ENCODE peak calls at places on chromosome 7, in four cellular contexts. O, Z, S and K are unnamed samples.

GRCh38 chr7:33243319-33243881 is 114.0 kb downstream of the BBS9 start:
- DNase-seq in O (no peak), Z (no peak), S (peak; percentile 63), K (peak; percentile 60)

GRCh38 chr7:142749218-142749993 is at the start of gene PRSS1:
- DNase-seq in S (no peak), Z (no peak), O (peak; percentile 81), K (no peak)

GRCh38 chr7:40888499-40888898 is 753.7 kb downstream of the SUGCT start:
- DNase-seq in Z (no peak), O (no peak), S (no peak), K (no peak)

GRCh38 chr7:498678-499641 is 20.7 kb downstream of the PDGFA start:
- DNase-seq in Z (no peak), O (no peak), S (no peak), K (no peak)

GRCh38 chr7:81845628-81846259 is 75.9 kb upstream of the HGF start:
- DNase-seq in Z (no peak), S (no peak), O (no peak), K (no peak)

GRCh38 chr7:47336178-47337020 is 245.5 kb downstream of the TNS3 start:
- DNase-seq in S (no peak), O (peak; percentile 70), Z (no peak), K (peak; percentile 99)

GRCh38 chr7:35004531-35005096 is 32.7 kb downstream of the DPY19L1 start:
- DNase-seq in Z (no peak), S (peak; percentile 69), O (no peak), K (peak; percentile 5)

GRCh38 chr7:42831051-42831952 is 80.6 kb downstream of the C7orf25 start:
- DNase-seq in O (peak; percentile 56), S (peak; percentile 70), Z (no peak), K (peak; percentile 70)

GRCh38 chr7:135801045-135801693 is 52.6 kb upstream of the FAM180A start:
- DNase-seq in Z (no peak), S (peak; percentile 80), O (no peak), K (peak; percentile 70)

GRCh38 chr7:1809070-1809469 is 139.0 kb downstream of the ELFN1 start:
- DNase-seq in O (no peak), S (no peak), Z (no peak), K (no peak)

GRCh38 chr7:100583132-100584045 is 2.5 kb downstream of the LRCH4 start:
- DNase-seq in S (no peak), O (peak; percentile 81), Z (peak; percentile 48), K (peak; percentile 43)

GRCh38 chr7:77866370-77866769 is 67.8 kb downstream of the PHTF2 start:
- DNase-seq in O (no peak), Z (no peak), S (no peak), K (no peak)

GRCh38 chr7:742791-743190 is 15.7 kb upstream of the PRKAR1B start:
- DNase-seq in O (no peak), Z (no peak), S (no peak), K (no peak)

GRCh38 chr7:4774007-4774406 is 1.4 kb upstream of the AP5Z1 start:
- DNase-seq in Z (no peak), O (no peak), S (no peak), K (no peak)
- H3K4me3 ChIP-seq in Z (no peak overlapping the region), O (no peak overlapping the region), S (no peak overlapping the region), K (no peak overlapping the region)

DNA sequence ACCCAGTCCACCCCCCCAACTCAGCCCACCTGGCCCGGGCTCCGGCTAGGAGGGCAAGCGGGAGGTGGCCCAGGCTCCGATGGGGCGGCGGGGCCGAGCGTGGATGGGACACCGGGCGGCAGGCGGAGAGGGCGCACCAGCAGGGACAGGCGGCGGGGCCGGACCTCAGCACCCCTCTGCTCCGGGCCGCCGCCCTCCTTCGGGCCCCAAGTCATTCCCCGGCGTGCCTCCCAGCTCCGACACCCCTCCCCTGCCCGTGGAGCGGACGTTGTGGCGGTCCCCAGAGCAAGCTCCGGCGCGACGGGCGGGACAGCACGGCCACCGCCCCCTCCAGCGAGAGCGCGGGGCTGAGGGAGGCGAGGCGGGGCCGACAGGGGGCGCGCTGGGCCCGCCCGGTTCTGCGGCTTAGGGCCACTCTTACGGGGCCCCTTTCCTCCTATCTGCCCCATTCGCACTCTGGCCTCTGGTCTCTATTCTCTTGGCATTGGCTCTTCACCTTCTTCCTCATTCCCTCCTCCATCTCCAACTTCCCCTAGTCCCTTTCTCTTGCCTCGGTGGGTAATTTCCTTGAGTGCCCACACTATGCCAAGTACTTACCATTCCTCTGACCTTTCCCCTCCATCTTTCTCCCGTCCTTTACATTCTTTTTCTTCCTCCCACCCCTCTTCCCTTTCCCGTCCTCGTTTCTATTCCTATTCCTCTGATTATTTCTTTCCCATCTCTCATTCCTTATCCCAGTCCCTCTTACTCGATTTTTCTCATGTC is 710 bp upstream of the GBX1 start:
- DNase-seq in Z (peak; percentile 46), S (peak; percentile 32), O (peak; percentile 17), K (peak; percentile 32)
- H3K4me3 ChIP-seq in Z (peak overlapping the region; percentile 45), S (peak overlapping the region; percentile 60), O (no peak overlapping the region), K (peak overlapping the region; percentile 7)

DNA sequence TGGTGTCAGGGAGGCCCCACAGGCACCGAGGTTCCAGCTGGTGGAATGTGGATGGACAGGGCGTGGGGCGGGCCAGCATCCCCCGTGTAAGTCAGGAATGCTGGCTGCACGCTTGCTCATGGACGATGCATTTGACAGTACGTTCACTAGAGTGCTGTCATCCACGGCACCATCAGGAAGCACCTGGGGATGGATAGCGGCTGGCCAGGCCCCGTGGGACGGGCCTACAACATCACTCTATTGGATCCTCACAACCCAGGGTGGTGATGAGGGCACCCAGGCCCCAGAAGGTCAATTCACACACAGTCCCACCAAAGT is 63.6 kb downstream of the INSIG1 start:
- DNase-seq in O (no peak), Z (no peak), S (no peak), K (no peak)
- H3K4me3 ChIP-seq in O (no peak overlapping the region), Z (no peak overlapping the region), S (no peak overlapping the region), K (no peak overlapping the region)

GRCh38 chr7:85184599-85185354 is 2.1 kb downstream of the SEMA3D start:
- DNase-seq in O (peak; percentile 64), S (peak; percentile 23), Z (no peak), K (no peak)
- H3K4me3 ChIP-seq in O (peak overlapping the region; percentile 58), S (peak overlapping the region; percentile 90), Z (no peak overlapping the region), K (peak overlapping the region; percentile 57)